ENCODE peak calls at places on chromosomes 13 and 19, in eight cellular contexts. F is stomach, A is thoracic aorta, C is uterus, L is IMR-90, T is PC-9, E is pancreas, O is neural progenitor cell. V is an unnamed sample.
A peak's percentile ranks its signal among the peaks of the same experiment; 100 is the strongest.

GRCh38 chr13:71525004-71525403 is 342.0 kb downstream of the DACH1 start:
- DNase-seq in E (no peak), O (no peak), L (no peak), A (no peak), T (no peak), C (no peak), F (no peak), V (no peak)

GRCh38 chr19:10625003-10625761 is at the start of gene SLC44A2:
- DNase-seq in O (peak; percentile 94), A (no peak), F (peak; percentile 94), E (peak; percentile 90), T (peak; percentile 95), C (peak; percentile 81), L (peak; percentile 35), V (peak; percentile 93)

GRCh38 chr13:40336228-40337221 is 329.9 kb downstream of the FOXO1 start:
- DNase-seq in E (peak; percentile 56), T (no peak), A (no peak), F (peak; percentile 43), C (no peak), L (no peak), O (no peak), V (no peak)

GRCh38 chr19:18090545-18091216 is 3.9 kb upstream of the IL12RB1 start:
- DNase-seq in A (no peak), O (no peak), T (no peak), C (no peak), L (peak; percentile 28), E (no peak), F (no peak), V (no peak)

GRCh38 chr13:112078216-112078615 is 11.3 kb downstream of the SOX1 start:
- DNase-seq in F (no peak), E (no peak), T (no peak), C (no peak), O (peak; percentile 42), A (no peak), L (no peak), V (peak; percentile 67)

GRCh38 chr13:48707405-48707804 is 53.7 kb downstream of the CYSLTR2 start:
- DNase-seq in C (no peak), F (no peak), E (no peak), T (no peak), O (no peak), A (no peak), L (no peak), V (no peak)

GRCh38 chr19:8209965-8210659 is 942 bp downstream of the CERS4 start:
- DNase-seq in L (no peak), E (peak; percentile 42), A (no peak), T (no peak), O (no peak), F (no peak), C (no peak), V (peak; percentile 81)

GRCh38 chr19:347946-348861 is 3.6 kb upstream of the MIER2 start:
- DNase-seq in E (no peak), F (no peak), L (no peak), C (no peak), A (no peak), O (peak; percentile 31), T (peak; percentile 12), V (peak; percentile 73)

GRCh38 chr13:28301839-28302238 is 163.5 kb downstream of the PAN3 start:
- DNase-seq in T (no peak), E (no peak), C (no peak), F (no peak), L (no peak), A (no peak), O (peak; percentile 31), V (no peak)

GRCh38 chr13:42747399-42747873 is 33.9 kb upstream of the FAM216B start:
- DNase-seq in C (no peak), T (peak; percentile 56), F (no peak), L (peak; percentile 99), O (no peak), A (no peak), E (no peak), V (no peak)

GRCh38 chr19:38389101-38389925 is 816 bp downstream of the SPRED3 start:
- DNase-seq in F (no peak), A (peak; percentile 46), E (no peak), C (peak; percentile 21), L (peak; percentile 82), T (peak; percentile 23), O (peak; percentile 72), V (peak; percentile 82)

GRCh38 chr19:33904681-33905080 is 108.0 kb downstream of the KCTD15 start:
- DNase-seq in A (no peak), F (no peak), T (no peak), E (peak; percentile 82), O (peak; percentile 54), L (no peak), C (no peak), V (peak; percentile 87)

GRCh38 chr19:58170860-58171259 is 12.0 kb upstream of the ZNF274 start:
- DNase-seq in L (peak; percentile 42), C (no peak), A (no peak), T (no peak), O (no peak), E (no peak), F (no peak), V (no peak)

GRCh38 chr13:20669162-20669561 is 34.3 kb upstream of the IL17D start:
- DNase-seq in C (no peak), F (no peak), O (no peak), E (no peak), A (no peak), L (no peak), T (no peak), V (no peak)

GRCh38 chr13:24747248-24748151 is 16.5 kb upstream of the RNF17 start:
- DNase-seq in T (no peak), C (no peak), A (no peak), L (no peak), O (peak; percentile 56), F (no peak), E (no peak), V (peak; percentile 78)

GRCh38 chr13:25683056-25683455 is 311.3 kb downstream of the ATP8A2 start:
- DNase-seq in C (no peak), T (no peak), A (no peak), O (no peak), E (no peak), L (no peak), F (no peak), V (no peak)

GRCh38 chr19:42074513-42075363 is 1.2 kb upstream of the ZNF574 start:
- DNase-seq in O (no peak), L (no peak), E (no peak), C (no peak), A (no peak), F (no peak), T (peak; percentile 34), V (no peak)

GRCh38 chr13:111422352-111422751 is 101.9 kb downstream of the TEX29 start:
- DNase-seq in T (no peak), C (no peak), F (no peak), E (no peak), A (no peak), L (no peak), O (no peak), V (peak; percentile 33)

GRCh38 chr19:18846862-18847515 is 15.2 kb downstream of the UPF1 start:
- DNase-seq in E (peak; percentile 67), T (peak; percentile 66), C (peak; percentile 82), A (no peak), L (peak; percentile 69), O (peak; percentile 91), F (peak; percentile 80), V (peak; percentile 93)

GRCh38 chr13:83136660-83137059 is 745.6 kb downstream of the SLITRK1 start:
- DNase-seq in L (no peak), A (no peak), F (no peak), E (no peak), O (no peak), T (no peak), C (no peak), V (no peak)

GRCh38 chr19:4108767-4109625 is 14.9 kb downstream of the MAP2K2 start:
- DNase-seq in O (no peak), E (no peak), C (no peak), A (no peak), L (no peak), T (no peak), F (peak; percentile 27), V (no peak)

GRCh38 chr13:33678084-33678483 is 139.9 kb upstream of the RFC3 start:
- DNase-seq in O (no peak), E (no peak), C (no peak), A (no peak), T (no peak), L (no peak), F (no peak), V (no peak)
- TF ChIP-seq CTCF in O (no peak), E (no peak), C (no peak), A (no peak), T (no peak), L (no peak), F (no peak), V (peak; percentile 57)

GRCh38 chr13:78680611-78681010 is 21.7 kb upstream of the OBI1 start:
- DNase-seq in A (no peak), T (no peak), E (no peak), C (no peak), F (no peak), L (no peak), O (no peak), V (no peak)

GRCh38 chr13:78674638-78675037 is 15.7 kb upstream of the OBI1 start:
- DNase-seq in A (no peak), O (no peak), F (no peak), E (no peak), L (no peak), T (no peak), C (no peak), V (no peak)

GRCh38 chr13:78675112-78675511 is 16.2 kb upstream of the OBI1 start:
- DNase-seq in A (no peak), T (no peak), C (no peak), E (no peak), O (no peak), L (no peak), F (no peak), V (no peak)

GRCh38 chr13:78679329-78679728 is 20.4 kb upstream of the OBI1 start:
- DNase-seq in E (no peak), T (no peak), C (no peak), A (no peak), O (no peak), L (no peak), F (no peak), V (no peak)

DNA sequence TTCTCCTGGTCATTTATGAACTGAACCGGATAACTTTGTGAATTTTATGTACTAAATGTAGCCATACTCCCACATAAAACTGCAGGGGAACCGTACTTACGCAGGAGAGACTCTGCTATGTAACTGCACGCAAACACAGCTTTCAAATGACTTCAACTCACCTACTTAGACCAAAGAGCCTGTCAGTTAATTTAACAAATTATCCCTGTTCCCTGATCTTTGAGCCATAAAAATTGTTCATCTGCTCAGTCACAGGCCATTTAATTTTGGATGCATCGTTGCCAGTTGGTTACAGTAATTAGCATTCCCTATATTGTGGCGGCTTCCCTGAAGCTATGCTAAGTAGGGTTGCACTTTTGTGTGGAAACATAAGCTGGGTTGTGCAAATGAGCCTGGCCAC is 21.1 kb upstream of the OBI1 start:
- DNase-seq in E (no peak), T (no peak), F (no peak), A (no peak), L (no peak), C (no peak), O (no peak), V (no peak)
- H3K27me3 ChIP-seq in E (no peaks in the 10 kb centered on the region), T (no peaks in the 10 kb centered on the region), F (no peaks in the 10 kb centered on the region), A (no peaks in the 10 kb centered on the region), L (no peaks in the 10 kb centered on the region), C (no peaks in the 10 kb centered on the region), O (no peaks in the 10 kb centered on the region), V (no peaks in the 10 kb centered on the region)

GRCh38 chr19:14023404-14024235 is 4.3 kb upstream of the RLN3 start:
- DNase-seq in F (peak; percentile 58), E (peak; percentile 58), T (peak; percentile 56), O (peak; percentile 74), L (peak; percentile 44), A (no peak), C (no peak), V (peak; percentile 89)
- TF ChIP-seq CTCF in F (no peak), E (peak; percentile 31), T (peak; percentile 76), O (peak; percentile 66), L (peak; percentile 46), A (peak; percentile 45), C (no peak), V (peak; percentile 74)

GRCh38 chr19:49393871-49394270 is 5.8 kb downstream of the KASH5 start:
- DNase-seq in E (no peak), O (no peak), L (no peak), C (no peak), F (no peak), T (no peak), A (no peak), V (no peak)
- H3K27me3 ChIP-seq in E (no peaks in the 10 kb centered on the region), O (no peaks in the 10 kb centered on the region), L (peaks cover 59% of the 10 kb centered on the region), C (no peaks in the 10 kb centered on the region), F (peaks cover 66% of the 10 kb centered on the region), T (peaks cover 22% of the 10 kb centered on the region), A (no peaks in the 10 kb centered on the region), V (peaks cover 9% of the 10 kb centered on the region)